ENCODE peak calls at places on chromosome 13, in ten cellular contexts. One of them, this sample, is unnamed.

GRCh38 chr13:24215732-24216131 is 55.2 kb downstream of the SPATA13 start:
- DNase-seq in mucosa of gallbladder: peak
- DNase-seq in stimulated activated CD8-positive, alpha-beta memory T cell treated with anti-CD3 and anti-CD28 coated beads, Interleukin-2, amount 100 ng/mL, for 48 hours: no peak
- DNase-seq in kidney glomerular epithelial cell: peak
- DNase-seq in left ventricle myocardium inferior: peak
- DNase-seq in fibroblast of the aortic adventitia: peak
- DNase-seq in NCI-H2107: no peak
- DNase-seq in CD8-positive, alpha-beta T cell: no peak
- DNase-seq in skeletal muscle cell: peak
- DNase-seq in choroid plexus epithelial cell: peak
- DNase-seq in this sample: no peak

GRCh38 chr13:99418663-99419140 is 82.6 kb upstream of the TM9SF2 start:
- DNase-seq in mucosa of gallbladder: no peak
- DNase-seq in stimulated activated CD8-positive, alpha-beta memory T cell treated with anti-CD3 and anti-CD28 coated beads, Interleukin-2, amount 100 ng/mL, for 48 hours: no peak
- DNase-seq in kidney glomerular epithelial cell: no peak
- DNase-seq in left ventricle myocardium inferior: no peak
- DNase-seq in fibroblast of the aortic adventitia: no peak
- DNase-seq in NCI-H2107: no peak
- DNase-seq in CD8-positive, alpha-beta T cell: no peak
- DNase-seq in skeletal muscle cell: no peak
- DNase-seq in choroid plexus epithelial cell: no peak
- DNase-seq in this sample: no peak

GRCh38 chr13:100890645-100891044 is 216.1 kb upstream of the TMTC4 start:
- DNase-seq in mucosa of gallbladder: no peak
- DNase-seq in stimulated activated CD8-positive, alpha-beta memory T cell treated with anti-CD3 and anti-CD28 coated beads, Interleukin-2, amount 100 ng/mL, for 48 hours: no peak
- DNase-seq in kidney glomerular epithelial cell: no peak
- DNase-seq in left ventricle myocardium inferior: no peak
- DNase-seq in fibroblast of the aortic adventitia: no peak
- DNase-seq in NCI-H2107: no peak
- DNase-seq in CD8-positive, alpha-beta T cell: no peak
- DNase-seq in skeletal muscle cell: no peak
- DNase-seq in choroid plexus epithelial cell: no peak
- DNase-seq in this sample: no peak

GRCh38 chr13:35761440-35762252 is 285.2 kb upstream of the MAB21L1 start:
- DNase-seq in mucosa of gallbladder: no peak
- DNase-seq in stimulated activated CD8-positive, alpha-beta memory T cell treated with anti-CD3 and anti-CD28 coated beads, Interleukin-2, amount 100 ng/mL, for 48 hours: no peak
- DNase-seq in kidney glomerular epithelial cell: no peak
- DNase-seq in left ventricle myocardium inferior: no peak
- DNase-seq in fibroblast of the aortic adventitia: no peak
- DNase-seq in NCI-H2107: no peak
- DNase-seq in CD8-positive, alpha-beta T cell: no peak
- DNase-seq in skeletal muscle cell: no peak
- DNase-seq in choroid plexus epithelial cell: no peak
- DNase-seq in this sample: no peak

GRCh38 chr13:53276265-53276664 is 247.7 kb downstream of the OLFM4 start:
- DNase-seq in mucosa of gallbladder: no peak
- DNase-seq in stimulated activated CD8-positive, alpha-beta memory T cell treated with anti-CD3 and anti-CD28 coated beads, Interleukin-2, amount 100 ng/mL, for 48 hours: no peak
- DNase-seq in kidney glomerular epithelial cell: no peak
- DNase-seq in left ventricle myocardium inferior: no peak
- DNase-seq in fibroblast of the aortic adventitia: no peak
- DNase-seq in NCI-H2107: no peak
- DNase-seq in CD8-positive, alpha-beta T cell: no peak
- DNase-seq in skeletal muscle cell: no peak
- DNase-seq in choroid plexus epithelial cell: no peak
- DNase-seq in this sample: no peak

GRCh38 chr13:64912141-64912540 is 2318.0 kb downstream of the PCDH9 start:
- DNase-seq in mucosa of gallbladder: no peak
- DNase-seq in stimulated activated CD8-positive, alpha-beta memory T cell treated with anti-CD3 and anti-CD28 coated beads, Interleukin-2, amount 100 ng/mL, for 48 hours: no peak
- DNase-seq in kidney glomerular epithelial cell: peak
- DNase-seq in left ventricle myocardium inferior: no peak
- DNase-seq in fibroblast of the aortic adventitia: peak
- DNase-seq in NCI-H2107: no peak
- DNase-seq in CD8-positive, alpha-beta T cell: no peak
- DNase-seq in skeletal muscle cell: peak
- DNase-seq in choroid plexus epithelial cell: peak
- DNase-seq in this sample: no peak

GRCh38 chr13:50911051-50911690 is 1.6 kb downstream of the RNASEH2B start:
- DNase-seq in mucosa of gallbladder: no peak
- DNase-seq in stimulated activated CD8-positive, alpha-beta memory T cell treated with anti-CD3 and anti-CD28 coated beads, Interleukin-2, amount 100 ng/mL, for 48 hours: no peak
- DNase-seq in kidney glomerular epithelial cell: no peak
- DNase-seq in left ventricle myocardium inferior: no peak
- DNase-seq in fibroblast of the aortic adventitia: peak
- DNase-seq in NCI-H2107: no peak
- DNase-seq in CD8-positive, alpha-beta T cell: no peak
- DNase-seq in skeletal muscle cell: no peak
- DNase-seq in choroid plexus epithelial cell: peak
- DNase-seq in this sample: no peak

GRCh38 chr13:85529216-85529590 is 270.0 kb downstream of the SLITRK6 start:
- DNase-seq in mucosa of gallbladder: no peak
- DNase-seq in stimulated activated CD8-positive, alpha-beta memory T cell treated with anti-CD3 and anti-CD28 coated beads, Interleukin-2, amount 100 ng/mL, for 48 hours: no peak
- DNase-seq in kidney glomerular epithelial cell: no peak
- DNase-seq in left ventricle myocardium inferior: no peak
- DNase-seq in fibroblast of the aortic adventitia: peak
- DNase-seq in NCI-H2107: no peak
- DNase-seq in CD8-positive, alpha-beta T cell: no peak
- DNase-seq in skeletal muscle cell: no peak
- DNase-seq in choroid plexus epithelial cell: no peak
- DNase-seq in this sample: no peak

GRCh38 chr13:38821753-38822551 is 135.1 kb downstream of the FREM2 start:
- DNase-seq in mucosa of gallbladder: no peak
- DNase-seq in stimulated activated CD8-positive, alpha-beta memory T cell treated with anti-CD3 and anti-CD28 coated beads, Interleukin-2, amount 100 ng/mL, for 48 hours: no peak
- DNase-seq in kidney glomerular epithelial cell: no peak
- DNase-seq in left ventricle myocardium inferior: no peak
- DNase-seq in fibroblast of the aortic adventitia: no peak
- DNase-seq in NCI-H2107: no peak
- DNase-seq in CD8-positive, alpha-beta T cell: no peak
- DNase-seq in skeletal muscle cell: no peak
- DNase-seq in choroid plexus epithelial cell: no peak
- DNase-seq in this sample: no peak

GRCh38 chr13:92354583-92354982 is 872.0 kb upstream of the GPC6 start:
- DNase-seq in mucosa of gallbladder: no peak
- DNase-seq in stimulated activated CD8-positive, alpha-beta memory T cell treated with anti-CD3 and anti-CD28 coated beads, Interleukin-2, amount 100 ng/mL, for 48 hours: no peak
- DNase-seq in kidney glomerular epithelial cell: peak
- DNase-seq in left ventricle myocardium inferior: no peak
- DNase-seq in fibroblast of the aortic adventitia: no peak
- DNase-seq in NCI-H2107: no peak
- DNase-seq in CD8-positive, alpha-beta T cell: no peak
- DNase-seq in skeletal muscle cell: no peak
- DNase-seq in choroid plexus epithelial cell: peak
- DNase-seq in this sample: no peak

GRCh38 chr13:98749501-98749900 is 3.0 kb downstream of the SLC15A1 start:
- DNase-seq in mucosa of gallbladder: no peak
- DNase-seq in stimulated activated CD8-positive, alpha-beta memory T cell treated with anti-CD3 and anti-CD28 coated beads, Interleukin-2, amount 100 ng/mL, for 48 hours: no peak
- DNase-seq in kidney glomerular epithelial cell: no peak
- DNase-seq in left ventricle myocardium inferior: no peak
- DNase-seq in fibroblast of the aortic adventitia: peak
- DNase-seq in NCI-H2107: no peak
- DNase-seq in CD8-positive, alpha-beta T cell: no peak
- DNase-seq in skeletal muscle cell: no peak
- DNase-seq in choroid plexus epithelial cell: peak
- DNase-seq in this sample: no peak

GRCh38 chr13:27627377-27627776 is 5.7 kb downstream of the POLR1D start:
- DNase-seq in mucosa of gallbladder: no peak
- DNase-seq in stimulated activated CD8-positive, alpha-beta memory T cell treated with anti-CD3 and anti-CD28 coated beads, Interleukin-2, amount 100 ng/mL, for 48 hours: no peak
- DNase-seq in kidney glomerular epithelial cell: no peak
- DNase-seq in left ventricle myocardium inferior: no peak
- DNase-seq in fibroblast of the aortic adventitia: no peak
- DNase-seq in NCI-H2107: no peak
- DNase-seq in CD8-positive, alpha-beta T cell: no peak
- DNase-seq in skeletal muscle cell: no peak
- DNase-seq in choroid plexus epithelial cell: no peak
- DNase-seq in this sample: no peak

GRCh38 chr13:94920578-94920977 is 208.2 kb upstream of the SOX21 start:
- DNase-seq in mucosa of gallbladder: no peak
- DNase-seq in stimulated activated CD8-positive, alpha-beta memory T cell treated with anti-CD3 and anti-CD28 coated beads, Interleukin-2, amount 100 ng/mL, for 48 hours: no peak
- DNase-seq in kidney glomerular epithelial cell: no peak
- DNase-seq in left ventricle myocardium inferior: no peak
- DNase-seq in fibroblast of the aortic adventitia: no peak
- DNase-seq in NCI-H2107: no peak
- DNase-seq in CD8-positive, alpha-beta T cell: no peak
- DNase-seq in skeletal muscle cell: no peak
- DNase-seq in choroid plexus epithelial cell: no peak
- DNase-seq in this sample: no peak

GRCh38 chr13:93147293-93147645 is 79.3 kb upstream of the GPC6 start:
- DNase-seq in mucosa of gallbladder: no peak
- DNase-seq in stimulated activated CD8-positive, alpha-beta memory T cell treated with anti-CD3 and anti-CD28 coated beads, Interleukin-2, amount 100 ng/mL, for 48 hours: no peak
- DNase-seq in kidney glomerular epithelial cell: peak
- DNase-seq in left ventricle myocardium inferior: no peak
- DNase-seq in fibroblast of the aortic adventitia: no peak
- DNase-seq in NCI-H2107: no peak
- DNase-seq in CD8-positive, alpha-beta T cell: no peak
- DNase-seq in skeletal muscle cell: no peak
- DNase-seq in choroid plexus epithelial cell: peak
- DNase-seq in this sample: no peak

GRCh38 chr13:80751854-80752253 is 410.9 kb upstream of the SPRY2 start:
- DNase-seq in mucosa of gallbladder: no peak
- DNase-seq in stimulated activated CD8-positive, alpha-beta memory T cell treated with anti-CD3 and anti-CD28 coated beads, Interleukin-2, amount 100 ng/mL, for 48 hours: no peak
- DNase-seq in kidney glomerular epithelial cell: no peak
- DNase-seq in left ventricle myocardium inferior: no peak
- DNase-seq in fibroblast of the aortic adventitia: no peak
- DNase-seq in NCI-H2107: no peak
- DNase-seq in CD8-positive, alpha-beta T cell: no peak
- DNase-seq in skeletal muscle cell: no peak
- DNase-seq in choroid plexus epithelial cell: no peak
- DNase-seq in this sample: no peak

GRCh38 chr13:32022292-32022691 is 9.3 kb upstream of the FRY start:
- DNase-seq in mucosa of gallbladder: no peak
- DNase-seq in stimulated activated CD8-positive, alpha-beta memory T cell treated with anti-CD3 and anti-CD28 coated beads, Interleukin-2, amount 100 ng/mL, for 48 hours: no peak
- DNase-seq in kidney glomerular epithelial cell: no peak
- DNase-seq in left ventricle myocardium inferior: no peak
- DNase-seq in fibroblast of the aortic adventitia: no peak
- DNase-seq in NCI-H2107: no peak
- DNase-seq in CD8-positive, alpha-beta T cell: no peak
- DNase-seq in skeletal muscle cell: no peak
- DNase-seq in choroid plexus epithelial cell: no peak
- DNase-seq in this sample: no peak

GRCh38 chr13:46778879-46779278 is 18.1 kb downstream of the ESD start:
- DNase-seq in mucosa of gallbladder: no peak
- DNase-seq in stimulated activated CD8-positive, alpha-beta memory T cell treated with anti-CD3 and anti-CD28 coated beads, Interleukin-2, amount 100 ng/mL, for 48 hours: no peak
- DNase-seq in kidney glomerular epithelial cell: no peak
- DNase-seq in left ventricle myocardium inferior: no peak
- DNase-seq in fibroblast of the aortic adventitia: peak
- DNase-seq in NCI-H2107: no peak
- DNase-seq in CD8-positive, alpha-beta T cell: no peak
- DNase-seq in skeletal muscle cell: no peak
- DNase-seq in choroid plexus epithelial cell: peak
- DNase-seq in this sample: no peak

GRCh38 chr13:27600712-27601111 is 19.6 kb downstream of the LNX2 start:
- DNase-seq in mucosa of gallbladder: no peak
- DNase-seq in stimulated activated CD8-positive, alpha-beta memory T cell treated with anti-CD3 and anti-CD28 coated beads, Interleukin-2, amount 100 ng/mL, for 48 hours: no peak
- DNase-seq in kidney glomerular epithelial cell: no peak
- DNase-seq in left ventricle myocardium inferior: no peak
- DNase-seq in fibroblast of the aortic adventitia: no peak
- DNase-seq in NCI-H2107: no peak
- DNase-seq in CD8-positive, alpha-beta T cell: no peak
- DNase-seq in skeletal muscle cell: no peak
- DNase-seq in choroid plexus epithelial cell: no peak
- DNase-seq in this sample: no peak

GRCh38 chr13:76641056-76641455 is 245.1 kb downstream of the KCTD12 start:
- DNase-seq in mucosa of gallbladder: no peak
- DNase-seq in stimulated activated CD8-positive, alpha-beta memory T cell treated with anti-CD3 and anti-CD28 coated beads, Interleukin-2, amount 100 ng/mL, for 48 hours: no peak
- DNase-seq in kidney glomerular epithelial cell: no peak
- DNase-seq in left ventricle myocardium inferior: no peak
- DNase-seq in fibroblast of the aortic adventitia: peak
- DNase-seq in NCI-H2107: no peak
- DNase-seq in CD8-positive, alpha-beta T cell: no peak
- DNase-seq in skeletal muscle cell: no peak
- DNase-seq in choroid plexus epithelial cell: no peak
- DNase-seq in this sample: no peak

GRCh38 chr13:57128909-57129308 is 11.8 kb upstream of the PRR20A start:
- DNase-seq in mucosa of gallbladder: no peak
- DNase-seq in stimulated activated CD8-positive, alpha-beta memory T cell treated with anti-CD3 and anti-CD28 coated beads, Interleukin-2, amount 100 ng/mL, for 48 hours: no peak
- DNase-seq in kidney glomerular epithelial cell: no peak
- DNase-seq in left ventricle myocardium inferior: no peak
- DNase-seq in fibroblast of the aortic adventitia: no peak
- DNase-seq in NCI-H2107: no peak
- DNase-seq in CD8-positive, alpha-beta T cell: no peak
- DNase-seq in skeletal muscle cell: no peak
- DNase-seq in choroid plexus epithelial cell: no peak
- DNase-seq in this sample: no peak